ENCODE peak calls at places on chromosome 11, in nine cellular contexts. S is A549; G is NCI-H1930; B is mucosa of gallbladder; P is stimulated activated CD8-positive, alpha-beta memory T cell treated with anti-CD3 and anti-CD28 coated beads, Interleukin-4, amount 100 ng/mL, for 4 hours; Y is NCI-H1105 treated with DMSO at 0.1 percent for 48 hours; T is stimulated activated CD4-positive, alpha-beta T cell treated with anti-CD3 and anti-CD28 coated beads, Interleukin-2, amount 100 ng/mL, for 48 hours; J is lower lobe of right lung; D is stomach. Z is an unnamed sample.

GRCh38 chr11:121767433-121767832 is 314.7 kb upstream of the SORL1-AS1 start:
- DNase-seq in S (no peak), G (no peak), B (no peak), P (no peak), Y (no peak), T (no peak), J (no peak), D (no peak), Z (no peak)

GRCh38 chr11:47276923-47277322 is 7.0 kb downstream of the MADD start:
- DNase-seq in S (no peak), G (no peak), B (no peak), P (no peak), Y (no peak), T (no peak), J (no peak), D (no peak), Z (no peak)

GRCh38 chr11:67024410-67024809 is 1.5 kb downstream of the SYT12 start:
- DNase-seq in S (no peak), G (no peak), B (no peak), P (peak), Y (no peak), T (peak), J (no peak), D (no peak), Z (no peak)

GRCh38 chr11:134266841-134267251 is 9.3 kb upstream of the GLB1L3 start:
- DNase-seq in S (no peak), G (no peak), B (no peak), P (no peak), Y (no peak), T (no peak), J (no peak), D (no peak), Z (no peak)

GRCh38 chr11:8566613-8567210 is 27.3 kb downstream of the STK33 start:
- DNase-seq in S (peak), G (peak), B (no peak), P (no peak), Y (peak), T (no peak), J (no peak), D (no peak), Z (no peak)

GRCh38 chr11:128299132-128299726 is 288.1 kb downstream of the ETS1 start:
- DNase-seq in S (no peak), G (no peak), B (no peak), P (no peak), Y (no peak), T (no peak), J (no peak), D (no peak), Z (no peak)

GRCh38 chr11:112292785-112293407 is 32.2 kb upstream of the PLET1 start:
- DNase-seq in S (peak), G (no peak), B (peak), P (no peak), Y (peak), T (no peak), J (no peak), D (peak), Z (no peak)

GRCh38 chr11:126405906-126406305 is 50.4 kb downstream of the ST3GAL4 start:
- DNase-seq in S (no peak), G (no peak), B (no peak), P (no peak), Y (no peak), T (no peak), J (no peak), D (no peak), Z (no peak)

GRCh38 chr11:46680815-46681214 is 19.6 kb downstream of the ARHGAP1 start:
- DNase-seq in S (no peak), G (no peak), B (no peak), P (no peak), Y (no peak), T (no peak), J (no peak), D (no peak), Z (no peak)

GRCh38 chr11:17353228-17354021 is 1.8 kb downstream of the NCR3LG1 start:
- DNase-seq in S (peak), G (peak), B (peak), P (peak), Y (peak), T (peak), J (peak), D (peak), Z (peak)

GRCh38 chr11:506950-507726 is at the start of gene RNH1:
- DNase-seq in S (peak), G (peak), B (peak), P (peak), Y (peak), T (peak), J (peak), D (peak), Z (peak)

GRCh38 chr11:2520736-2521035 is 75.9 kb downstream of the KCNQ1 start:
- DNase-seq in S (no peak), G (no peak), B (no peak), P (no peak), Y (no peak), T (no peak), J (no peak), D (peak), Z (no peak)

GRCh38 chr11:12110201-12110713 is at the start of gene MICAL2:
- DNase-seq in S (peak), G (peak), B (peak), P (peak), Y (peak), T (peak), J (peak), D (peak), Z (peak)

GRCh38 chr11:121520243-121521144 is 67.7 kb upstream of the SORL1-AS1 start:
- DNase-seq in S (no peak), G (no peak), B (no peak), P (no peak), Y (no peak), T (no peak), J (no peak), D (no peak), Z (no peak)

GRCh38 chr11:89176938-89177337 is 737 bp upstream of the TYR start:
- DNase-seq in S (no peak), G (no peak), B (no peak), P (no peak), Y (no peak), T (no peak), J (no peak), D (no peak), Z (no peak)

GRCh38 chr11:133948711-133949110 is 8.1 kb downstream of the IGSF9B start:
- DNase-seq in S (no peak), G (no peak), B (no peak), P (no peak), Y (no peak), T (no peak), J (no peak), D (no peak), Z (no peak)

GRCh38 chr11:45556851-45557707 is 108.3 kb downstream of the CHST1 start:
- DNase-seq in S (peak), G (no peak), B (no peak), P (no peak), Y (no peak), T (no peak), J (no peak), D (no peak), Z (no peak)

GRCh38 chr11:73199446-73199845 is 18.6 kb upstream of the P2RY2 start:
- DNase-seq in S (no peak), G (no peak), B (no peak), P (no peak), Y (no peak), T (no peak), J (peak), D (no peak), Z (no peak)